ENCODE peak calls at places on chromosome 18, in six cellular contexts. V, C, U, D, K and B are unnamed samples. For H3K4me1, the result is how much of the 10 kb centered on the place peaks cover.

GRCh38 chr18:71673498-71673897 is 870.6 kb downstream of the CBLN2 start:
- DNase-seq in U (no peak), D (no peak), K (no peak), C (no peak), V (no peak), B (no peak)

GRCh38 chr18:48590678-48591077 is 51.8 kb downstream of the CTIF start:
- DNase-seq in U (peak), K (no peak), C (no peak), D (no peak), V (no peak), B (no peak)

GRCh38 chr18:61991201-61991600 is 98.4 kb upstream of the RNF152 start:
- DNase-seq in V (no peak), C (no peak), U (no peak), K (no peak), D (no peak), B (no peak)

GRCh38 chr18:7116001-7116831 is 1.4 kb downstream of the LAMA1 start:
- DNase-seq in U (no peak), K (no peak), C (no peak), D (no peak), V (no peak), B (no peak)

GRCh38 chr18:28766721-28767120 is 589.8 kb upstream of the CDH2 start:
- DNase-seq in U (no peak), K (no peak), V (no peak), C (no peak), D (no peak), B (no peak)

GRCh38 chr18:28175930-28176673 is 828 bp downstream of the CDH2 start:
- DNase-seq in K (no peak), U (peak), V (no peak), D (peak), C (no peak), B (peak)

GRCh38 chr18:79878741-79879358 is 72.6 kb downstream of the SLC66A2 start:
- DNase-seq in K (no peak), U (no peak), V (no peak), C (no peak), D (no peak), B (no peak)

GRCh38 chr18:58580078-58580477 is 48.8 kb downstream of the ALPK2 start:
- DNase-seq in U (peak), C (no peak), K (no peak), V (no peak), D (no peak), B (no peak)

GRCh38 chr18:11998182-11998581 is 16.9 kb downstream of the IMPA2 start:
- DNase-seq in V (no peak), C (peak), K (no peak), U (no peak), D (no peak), B (no peak)

GRCh38 chr18:46322411-46322891 is 218.3 kb downstream of the HAUS1 start:
- DNase-seq in C (no peak), D (no peak), V (no peak), K (no peak), U (no peak), B (no peak)

GRCh38 chr18:63974991-63975390 is 5.1 kb downstream of the SERPINB8 start:
- DNase-seq in D (no peak), C (no peak), U (no peak), K (peak), V (peak), B (no peak)

GRCh38 chr18:57434177-57434535 is 1.0 kb upstream of the ONECUT2 start:
- DNase-seq in K (no peak), V (no peak), D (no peak), U (no peak), C (no peak), B (no peak)

GRCh38 chr18:22858121-22858520 is 75.0 kb upstream of the RBBP8 start:
- DNase-seq in U (no peak), V (no peak), D (no peak), C (no peak), K (no peak), B (no peak)

GRCh38 chr18:3631927-3632326 is 182.0 kb downstream of the TGIF1 start:
- DNase-seq in D (no peak), C (no peak), K (no peak), U (no peak), V (no peak), B (no peak)

GRCh38 chr18:9643549-9643948 is 29.2 kb upstream of the PPP4R1 start:
- DNase-seq in C (no peak), K (no peak), V (peak), U (peak), D (no peak), B (no peak)

GRCh38 chr18:48623468-48624220 is 84.8 kb downstream of the CTIF start:
- DNase-seq in K (no peak), D (no peak), V (no peak), U (no peak), C (no peak), B (no peak)

GRCh38 chr18:79156330-79156729 is 87.1 kb downstream of the ATP9B start:
- DNase-seq in C (no peak), D (no peak), U (no peak), K (no peak), V (no peak), B (no peak)

GRCh38 chr18:64100136-64100922 is 48.6 kb downstream of the LINC00305 start:
- DNase-seq in U (no peak), C (no peak), V (no peak), D (no peak), K (no peak), B (no peak)

GRCh38 chr18:70176537-70176936 is 28.9 kb downstream of the RTTN start:
- DNase-seq in C (no peak), K (no peak), V (no peak), D (no peak), U (no peak), B (no peak)

GRCh38 chr18:49814147-49814499 is 790 bp upstream of the ACAA2 start:
- DNase-seq in U (peak), C (peak), D (no peak), V (peak), K (peak), B (peak)

GRCh38 chr18:2656237-2657042 is 914 bp downstream of the SMCHD1 start:
- DNase-seq in D (peak), V (peak), C (peak), K (peak), U (no peak), B (peak)

GRCh38 chr18:10397004-10397403 is 57.4 kb upstream of the APCDD1 start:
- DNase-seq in U (no peak), D (no peak), V (no peak), K (no peak), C (no peak), B (peak)

GRCh38 chr18:79748321-79749157 is 49.2 kb upstream of the KCNG2 start:
- DNase-seq in V (no peak), D (no peak), K (no peak), U (no peak), C (peak), B (no peak)

GRCh38 chr18:7830468-7830867 is 263.4 kb downstream of the PTPRM start:
- DNase-seq in D (no peak), C (no peak), K (no peak), U (no peak), V (no peak), B (no peak)

GRCh38 chr18:79943608-79944125 is 7.8 kb downstream of the SLC66A2 start:
- DNase-seq in C (peak), V (no peak), D (no peak), U (no peak), K (no peak), B (no peak)

GRCh38 chr18:5519448-5520362 is 24.1 kb downstream of the EPB41L3 start:
- DNase-seq in D (no peak), U (no peak), C (no peak), K (no peak), V (no peak), B (no peak)

DNA sequence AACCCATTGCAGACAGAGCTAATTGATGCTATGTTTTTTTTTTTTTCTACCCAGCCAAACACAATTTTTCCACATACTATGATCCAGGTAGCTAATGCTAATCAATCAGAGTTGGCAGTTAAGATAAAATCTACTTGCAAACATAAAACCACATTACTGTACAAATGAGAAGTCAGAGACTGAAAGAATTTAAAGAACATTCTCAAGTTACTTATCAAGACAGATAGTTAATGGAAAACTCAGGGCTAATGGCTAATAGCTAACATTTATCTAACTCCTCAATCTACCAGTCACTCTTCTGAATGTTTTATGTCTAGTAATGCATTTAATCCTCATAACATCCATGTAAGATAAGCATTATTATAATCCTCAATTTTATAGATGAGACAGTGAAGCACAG is 537.6 kb upstream of the SETBP1 start:
- DNase-seq in D (no peak), C (no peak), V (no peak), U (no peak), K (no peak), B (no peak)
- TF ChIP-seq EP300 in D (no peak), C (no peak), V (no peak), U (no peak), K (no peak), B (no peak)

DNA sequence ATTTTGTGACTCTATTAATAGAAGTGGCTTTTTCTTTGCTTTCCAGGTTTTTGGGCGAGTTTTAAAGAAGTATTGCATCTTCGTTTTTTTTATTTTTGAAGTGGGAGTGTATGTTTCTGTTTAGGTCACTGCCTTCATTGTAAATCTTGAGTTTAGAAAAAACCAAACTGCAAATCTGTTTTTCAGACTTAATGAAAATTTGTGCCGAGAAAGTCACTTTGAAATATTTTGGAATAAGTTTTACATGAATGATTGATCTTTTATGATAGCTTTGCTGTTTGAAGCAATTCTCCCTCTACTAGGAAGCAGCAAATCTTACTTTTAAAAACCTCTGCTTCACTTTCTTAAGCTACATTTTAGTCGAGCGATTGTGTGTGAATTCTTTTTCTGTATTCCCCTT is 2.2 kb downstream of the SMAD4 start:
- DNase-seq in C (no peak), V (no peak), U (no peak), D (no peak), K (no peak), B (no peak)
- H3K4me1 ChIP-seq in C (half or more), V (half or more), U (under half), D (under half), K (under half), B (half or more)

GRCh38 chr18:36736094-36736493 is 92.7 kb downstream of the TPGS2 start:
- DNase-seq in K (no peak), D (no peak), C (no peak), V (no peak), U (no peak), B (peak)

GRCh38 chr18:36734589-36734988 is 94.2 kb downstream of the TPGS2 start:
- DNase-seq in D (no peak), C (no peak), U (no peak), K (no peak), V (no peak), B (peak)

GRCh38 chr18:36733150-36733549 is 95.7 kb downstream of the TPGS2 start:
- DNase-seq in C (no peak), K (no peak), U (no peak), V (no peak), D (no peak), B (peak)

GRCh38 chr18:36737321-36737720 is 91.5 kb downstream of the TPGS2 start:
- DNase-seq in C (no peak), D (no peak), K (no peak), U (no peak), V (no peak), B (peak)

DNA sequence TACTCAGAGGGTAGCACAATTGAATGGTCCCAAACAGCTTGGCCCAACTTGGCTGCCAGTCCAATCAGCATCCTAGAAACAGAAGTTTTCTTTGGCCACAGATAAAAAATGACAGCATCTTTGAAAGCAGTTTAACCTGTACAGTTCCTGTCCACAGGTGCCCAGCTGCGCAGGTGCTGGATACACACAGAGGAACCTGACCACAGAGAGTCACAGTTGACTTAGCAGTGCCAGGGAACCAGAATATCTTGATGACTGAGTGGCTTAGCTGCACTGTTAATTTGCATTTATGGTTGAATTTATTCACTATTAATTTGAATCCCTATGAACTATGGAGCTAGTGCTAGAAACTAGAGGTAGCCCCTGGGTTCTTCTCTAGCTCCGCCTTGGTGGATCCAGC is 93.7 kb downstream of the TPGS2 start:
- DNase-seq in K (no peak), V (no peak), U (no peak), D (no peak), C (no peak), B (peak)
- TF ChIP-seq POLR2A in K (no peak), V (no peak), U (no peak), D (no peak), C (no peak), B (no peak)

GRCh38 chr18:69044215-69044614 is 246.3 kb downstream of the CCDC102B start:
- DNase-seq in U (no peak), C (no peak), K (no peak), D (no peak), V (no peak), B (no peak)
- TF ChIP-seq EP300 in U (no peak), C (no peak), K (no peak), D (no peak), V (no peak), B (no peak)